ENCODE peak calls at places on chromosome 15, in eight cellular contexts. D is stimulated activated CD8-positive, alpha-beta memory T cell treated with anti-CD3 and anti-CD28 coated beads, Interleukin-7, amount 100 ng/mL, for 1 hour; W is B cell; V is NAMALWA; Z is neural progenitor cell; X is brain microvascular endothelial cell; U is GM13977; P is HT1080. R is an unnamed sample.

GRCh38 chr15:90885432-90886290 is 1.4 kb downstream of the FES start:
- DNase-seq in D (peak), W (peak), V (peak), Z (peak), X (peak), U (peak), P (peak), R (no peak)

GRCh38 chr15:58463815-58464697 is 32.3 kb downstream of the LIPC start:
- DNase-seq in D (no peak), W (no peak), V (no peak), Z (no peak), X (no peak), U (no peak), P (no peak), R (no peak)

GRCh38 chr15:55742498-55742926 is 440 bp downstream of the PRTG start:
- DNase-seq in D (no peak), W (peak), V (no peak), Z (peak), X (peak), U (peak), P (peak), R (no peak)

GRCh38 chr15:28900892-28901586 is 15.3 kb downstream of the APBA2 start:
- DNase-seq in D (no peak), W (no peak), V (no peak), Z (no peak), X (no peak), U (no peak), P (no peak), R (no peak)

GRCh38 chr15:70033529-70034140 is 64.1 kb downstream of the TLE3 start:
- DNase-seq in D (no peak), W (no peak), V (no peak), Z (peak), X (peak), U (no peak), P (no peak), R (no peak)

GRCh38 chr15:101602801-101603200 is 49.4 kb downstream of the TM2D3 start:
- DNase-seq in D (no peak), W (no peak), V (no peak), Z (no peak), X (no peak), U (no peak), P (no peak), R (no peak)

GRCh38 chr15:39077998-39078397 is 502.9 kb upstream of the THBS1 start:
- DNase-seq in D (no peak), W (no peak), V (no peak), Z (no peak), X (no peak), U (no peak), P (no peak), R (no peak)

GRCh38 chr15:25739687-25740121 is 123.4 kb downstream of the ATP10A start:
- DNase-seq in D (no peak), W (peak), V (peak), Z (peak), X (peak), U (no peak), P (peak), R (no peak)

GRCh38 chr15:74036271-74037170 is 42.0 kb downstream of the PML start:
- DNase-seq in D (no peak), W (no peak), V (no peak), Z (peak), X (peak), U (no peak), P (peak), R (peak)

GRCh38 chr15:77014137-77015081 is 19.5 kb downstream of the PSTPIP1 start:
- DNase-seq in D (no peak), W (peak), V (no peak), Z (no peak), X (no peak), U (peak), P (no peak), R (no peak)

GRCh38 chr15:66399276-66399675 is 12.6 kb downstream of the MAP2K1 start:
- DNase-seq in D (no peak), W (no peak), V (no peak), Z (no peak), X (no peak), U (no peak), P (no peak), R (no peak)

GRCh38 chr15:73752817-73753214 is 335 bp downstream of the INSYN1 start:
- DNase-seq in D (no peak), W (no peak), V (no peak), Z (peak), X (no peak), U (no peak), P (no peak), R (no peak)

GRCh38 chr15:68644088-68644904 is 65.5 kb downstream of the CORO2B start:
- DNase-seq in D (no peak), W (no peak), V (no peak), Z (no peak), X (peak), U (no peak), P (peak), R (peak)

GRCh38 chr15:60407406-60407805 is 9.6 kb upstream of the ANXA2 start:
- DNase-seq in D (no peak), W (no peak), V (no peak), Z (no peak), X (no peak), U (no peak), P (peak), R (no peak)

GRCh38 chr15:80695911-80696651 is 971 bp downstream of the ABHD17C start:
- DNase-seq in D (no peak), W (peak), V (peak), Z (peak), X (no peak), U (no peak), P (peak), R (no peak)